ENCODE peak calls at places on chromosome 2, in five cellular contexts. F is AG08395, A is HEK293T, Z is AG04449, N is sciatic nerve. R is an unnamed sample.
A peak's percentile ranks its signal among the peaks of the same experiment; 100 is the strongest.

GRCh38 chr2:233331536-233331935 is 22.8 kb upstream of the DGKD start:
- DNase-seq in Z (no peak), A (no peak), N (peak; percentile 64), F (no peak), R (peak; percentile 75)

GRCh38 chr2:197919487-197919886 is 115.1 kb downstream of the PLCL1 start:
- DNase-seq in N (no peak), F (no peak), A (no peak), Z (no peak), R (no peak)

GRCh38 chr2:28429636-28430376 is 37.1 kb downstream of the FOSL2 start:
- DNase-seq in Z (no peak), A (no peak), N (no peak), F (no peak), R (no peak)

GRCh38 chr2:47779416-47779790 is 3.5 kb upstream of the MSH6 start:
- DNase-seq in Z (no peak), N (no peak), A (no peak), F (no peak), R (no peak)

GRCh38 chr2:118865106-118865505 is 17.7 kb upstream of the EN1 start:
- DNase-seq in A (peak; percentile 60), F (peak; percentile 78), N (no peak), Z (no peak), R (no peak)

GRCh38 chr2:15677141-15677911 is 85.7 kb downstream of the DDX1 start:
- DNase-seq in N (no peak), Z (no peak), A (peak; percentile 35), F (no peak), R (peak; percentile 51)

GRCh38 chr2:242075163-242075562 is 205.6 kb downstream of the RTP5 start:
- DNase-seq in A (no peak), N (no peak), Z (peak; percentile 21), F (peak; percentile 67), R (no peak)

GRCh38 chr2:213848631-213849030 is 562.2 kb upstream of the VWC2L start:
- DNase-seq in A (no peak), F (no peak), N (no peak), Z (peak; percentile 9), R (no peak)

GRCh38 chr2:46669996-46670793 is 190.8 kb downstream of the TMEM247 start:
- DNase-seq in A (no peak), Z (no peak), F (peak; percentile 66), N (no peak), R (no peak)

GRCh38 chr2:164622338-164623106 is 1.2 kb upstream of the GRB14 start:
- DNase-seq in A (no peak), Z (no peak), N (no peak), F (no peak), R (no peak)

GRCh38 chr2:46814160-46814559 is 101.4 kb downstream of the MCFD2 start:
- DNase-seq in F (peak; percentile 33), N (peak; percentile 82), Z (no peak), A (no peak), R (peak; percentile 91)

GRCh38 chr2:30148850-30149249 is 2.0 kb downstream of the YPEL5 start:
- DNase-seq in Z (no peak), F (no peak), A (no peak), N (no peak), R (no peak)